ENCODE peak calls at places on chromosomes 13 and 19, in four cellular contexts. A is lower lobe of right lung, K is NCI-H2029 treated with DMSO at 0.1 percent for 48 hours, Z is progenitor cell of endocrine pancreas. N is an unnamed sample.

GRCh38 chr19:41442473-41443360 is at the start of gene ERICH4:
- DNase-seq in A (no peak), K (no peak), Z (no peak), N (no peak)

GRCh38 chr13:23949200-23949599 is 51.9 kb upstream of the C1QTNF9B start:
- DNase-seq in A (no peak), K (no peak), Z (no peak), N (no peak)

GRCh38 chr13:32309812-32310706 is 5.1 kb downstream of the ZAR1L start:
- DNase-seq in A (no peak), K (no peak), Z (no peak), N (peak; percentile 69)

GRCh38 chr13:40484981-40485380 is 181.5 kb downstream of the FOXO1 start:
- DNase-seq in A (no peak), K (no peak), Z (no peak), N (no peak)

GRCh38 chr19:13727798-13728197 is 36.5 kb upstream of the MRI1 start:
- DNase-seq in A (no peak), K (no peak), Z (no peak), N (peak; percentile 27)

GRCh38 chr19:3655402-3656072 is 28.9 kb upstream of the CACTIN start:
- DNase-seq in A (no peak), K (no peak), Z (no peak), N (peak; percentile 88)

GRCh38 chr19:33819496-33819874 is 22.8 kb downstream of the KCTD15 start:
- DNase-seq in A (no peak), K (no peak), Z (no peak), N (no peak)

GRCh38 chr13:33033361-33033812 is 17.2 kb downstream of the KL start:
- DNase-seq in A (peak; percentile 53), K (no peak), Z (no peak), N (peak; percentile 33)

GRCh38 chr19:33622809-33623511 is 1.2 kb downstream of the CHST8 start:
- DNase-seq in A (no peak), K (no peak), Z (no peak), N (no peak)

GRCh38 chr13:107743983-107744382 is 471.4 kb downstream of the LIG4 start:
- DNase-seq in A (no peak), K (no peak), Z (no peak), N (no peak)

GRCh38 chr13:26956532-26957142 is 196.1 kb upstream of the GPR12 start:
- DNase-seq in A (no peak), K (no peak), Z (no peak), N (no peak)

GRCh38 chr13:98986226-98986846 is 8.5 kb upstream of the DOCK9 start:
- DNase-seq in A (no peak), K (no peak), Z (no peak), N (no peak)

GRCh38 chr19:16376649-16377048 is 52.0 kb downstream of the KLF2 start:
- DNase-seq in A (no peak), K (no peak), Z (no peak), N (peak; percentile 19)

GRCh38 chr13:44815507-44816074 is 173.7 kb downstream of the NUFIP1 start:
- DNase-seq in A (peak; percentile 45), K (no peak), Z (no peak), N (peak; percentile 52)

GRCh38 chr19:51689751-51690358 is 3.3 kb upstream of the SPACA6 start:
- DNase-seq in A (peak; percentile 55), K (no peak), Z (peak; percentile 46), N (peak; percentile 45)

GRCh38 chr19:37977992-37978391 is 71.0 kb downstream of the SIPA1L3 start:
- DNase-seq in A (no peak), K (no peak), Z (no peak), N (no peak)

GRCh38 chr13:63737418-63737817 is 2321.8 kb upstream of the PCDH20 start:
- DNase-seq in A (no peak), K (no peak), Z (no peak), N (no peak)

GRCh38 chr13:101242720-101243119 is 173.6 kb downstream of the NALCN start:
- DNase-seq in A (no peak), K (no peak), Z (no peak), N (no peak)

GRCh38 chr19:44202470-44202869 is 9.9 kb upstream of the ZNF227 start:
- DNase-seq in A (no peak), K (no peak), Z (no peak), N (no peak)

GRCh38 chr13:98807774-98808173 is 55.3 kb upstream of the SLC15A1 start:
- DNase-seq in A (no peak), K (no peak), Z (no peak), N (no peak)

N was measured in A673.